ENCODE peak calls at places on chromosome 6, in nine cellular contexts. One of them, this sample, is unnamed.

GRCh38 chr6:91816335-91816734 is 1229.5 kb upstream of the MAP3K7 start:
- DNase-seq in esophagus squamous epithelium: no peak
- DNase-seq in activated CD4-positive, alpha-beta T cell treated with anti-CD3 and anti-CD28 coated beads, Interleukin-2, amount 50 U/mL, for 1 hour: no peak
- DNase-seq in non-pigmented ciliary epithelial cell: no peak
- DNase-seq in stimulated activated CD8-positive, alpha-beta memory T cell treated with anti-CD3 and anti-CD28 coated beads, Interleukin-15, amount 100 ng/mL, for 4 hours: no peak
- DNase-seq in breast epithelium: no peak
- DNase-seq in NCI-H446: no peak
- DNase-seq in putamen: no peak
- DNase-seq in T follicular helper cell: no peak
- DNase-seq in this sample: no peak

GRCh38 chr6:35165630-35166071 is 24.5 kb upstream of the TCP11 start:
- DNase-seq in esophagus squamous epithelium: no peak
- DNase-seq in activated CD4-positive, alpha-beta T cell treated with anti-CD3 and anti-CD28 coated beads, Interleukin-2, amount 50 U/mL, for 1 hour: no peak
- DNase-seq in non-pigmented ciliary epithelial cell: no peak
- DNase-seq in stimulated activated CD8-positive, alpha-beta memory T cell treated with anti-CD3 and anti-CD28 coated beads, Interleukin-15, amount 100 ng/mL, for 4 hours: no peak
- DNase-seq in breast epithelium: no peak
- DNase-seq in putamen: no peak
- DNase-seq in T follicular helper cell: no peak
- DNase-seq in NCI-H446: no peak
- DNase-seq in this sample: peak

GRCh38 chr6:121663292-121663691 is 227.8 kb downstream of the GJA1 start:
- DNase-seq in esophagus squamous epithelium: no peak
- DNase-seq in non-pigmented ciliary epithelial cell: no peak
- DNase-seq in stimulated activated CD8-positive, alpha-beta memory T cell treated with anti-CD3 and anti-CD28 coated beads, Interleukin-15, amount 100 ng/mL, for 4 hours: no peak
- DNase-seq in breast epithelium: no peak
- DNase-seq in T follicular helper cell: no peak
- DNase-seq in putamen: no peak
- DNase-seq in activated CD4-positive, alpha-beta T cell treated with anti-CD3 and anti-CD28 coated beads, Interleukin-2, amount 50 U/mL, for 1 hour: no peak
- DNase-seq in NCI-H446: no peak
- DNase-seq in this sample: no peak

GRCh38 chr6:169800668-169801395 is 49.4 kb downstream of the ERMARD start:
- DNase-seq in NCI-H446: no peak
- DNase-seq in breast epithelium: no peak
- DNase-seq in non-pigmented ciliary epithelial cell: no peak
- DNase-seq in activated CD4-positive, alpha-beta T cell treated with anti-CD3 and anti-CD28 coated beads, Interleukin-2, amount 50 U/mL, for 1 hour: no peak
- DNase-seq in esophagus squamous epithelium: no peak
- DNase-seq in T follicular helper cell: no peak
- DNase-seq in putamen: no peak
- DNase-seq in stimulated activated CD8-positive, alpha-beta memory T cell treated with anti-CD3 and anti-CD28 coated beads, Interleukin-15, amount 100 ng/mL, for 4 hours: no peak
- DNase-seq in this sample: peak

GRCh38 chr6:18343741-18344140 is 43.4 kb upstream of the RNF144B start:
- DNase-seq in T follicular helper cell: no peak
- DNase-seq in breast epithelium: no peak
- DNase-seq in stimulated activated CD8-positive, alpha-beta memory T cell treated with anti-CD3 and anti-CD28 coated beads, Interleukin-15, amount 100 ng/mL, for 4 hours: no peak
- DNase-seq in non-pigmented ciliary epithelial cell: peak
- DNase-seq in NCI-H446: no peak
- DNase-seq in activated CD4-positive, alpha-beta T cell treated with anti-CD3 and anti-CD28 coated beads, Interleukin-2, amount 50 U/mL, for 1 hour: no peak
- DNase-seq in putamen: no peak
- DNase-seq in esophagus squamous epithelium: no peak
- DNase-seq in this sample: no peak

GRCh38 chr6:24775520-24776058 is 852 bp downstream of the GMNN start:
- DNase-seq in NCI-H446: no peak
- DNase-seq in non-pigmented ciliary epithelial cell: no peak
- DNase-seq in breast epithelium: no peak
- DNase-seq in activated CD4-positive, alpha-beta T cell treated with anti-CD3 and anti-CD28 coated beads, Interleukin-2, amount 50 U/mL, for 1 hour: peak
- DNase-seq in putamen: no peak
- DNase-seq in T follicular helper cell: peak
- DNase-seq in esophagus squamous epithelium: no peak
- DNase-seq in stimulated activated CD8-positive, alpha-beta memory T cell treated with anti-CD3 and anti-CD28 coated beads, Interleukin-15, amount 100 ng/mL, for 4 hours: no peak
- DNase-seq in this sample: no peak

GRCh38 chr6:77535172-77535571 is 71.9 kb upstream of the HTR1B start:
- DNase-seq in putamen: no peak
- DNase-seq in stimulated activated CD8-positive, alpha-beta memory T cell treated with anti-CD3 and anti-CD28 coated beads, Interleukin-15, amount 100 ng/mL, for 4 hours: no peak
- DNase-seq in NCI-H446: no peak
- DNase-seq in T follicular helper cell: no peak
- DNase-seq in breast epithelium: no peak
- DNase-seq in esophagus squamous epithelium: no peak
- DNase-seq in non-pigmented ciliary epithelial cell: no peak
- DNase-seq in activated CD4-positive, alpha-beta T cell treated with anti-CD3 and anti-CD28 coated beads, Interleukin-2, amount 50 U/mL, for 1 hour: no peak
- DNase-seq in this sample: no peak

GRCh38 chr6:30570263-30570662 is 979 bp upstream of the ABCF1 start:
- DNase-seq in breast epithelium: no peak
- DNase-seq in stimulated activated CD8-positive, alpha-beta memory T cell treated with anti-CD3 and anti-CD28 coated beads, Interleukin-15, amount 100 ng/mL, for 4 hours: no peak
- DNase-seq in non-pigmented ciliary epithelial cell: no peak
- DNase-seq in esophagus squamous epithelium: no peak
- DNase-seq in T follicular helper cell: no peak
- DNase-seq in NCI-H446: no peak
- DNase-seq in putamen: no peak
- DNase-seq in activated CD4-positive, alpha-beta T cell treated with anti-CD3 and anti-CD28 coated beads, Interleukin-2, amount 50 U/mL, for 1 hour: no peak
- DNase-seq in this sample: no peak

GRCh38 chr6:158653577-158654354 is 3.9 kb downstream of the SYTL3 start:
- DNase-seq in non-pigmented ciliary epithelial cell: no peak
- DNase-seq in T follicular helper cell: peak
- DNase-seq in esophagus squamous epithelium: no peak
- DNase-seq in stimulated activated CD8-positive, alpha-beta memory T cell treated with anti-CD3 and anti-CD28 coated beads, Interleukin-15, amount 100 ng/mL, for 4 hours: peak
- DNase-seq in NCI-H446: no peak
- DNase-seq in breast epithelium: no peak
- DNase-seq in putamen: no peak
- DNase-seq in activated CD4-positive, alpha-beta T cell treated with anti-CD3 and anti-CD28 coated beads, Interleukin-2, amount 50 U/mL, for 1 hour: peak
- DNase-seq in this sample: peak

GRCh38 chr6:164121527-164121926 is 707.0 kb downstream of the QKI start:
- DNase-seq in putamen: no peak
- DNase-seq in non-pigmented ciliary epithelial cell: no peak
- DNase-seq in esophagus squamous epithelium: no peak
- DNase-seq in T follicular helper cell: no peak
- DNase-seq in activated CD4-positive, alpha-beta T cell treated with anti-CD3 and anti-CD28 coated beads, Interleukin-2, amount 50 U/mL, for 1 hour: no peak
- DNase-seq in stimulated activated CD8-positive, alpha-beta memory T cell treated with anti-CD3 and anti-CD28 coated beads, Interleukin-15, amount 100 ng/mL, for 4 hours: no peak
- DNase-seq in breast epithelium: no peak
- DNase-seq in NCI-H446: no peak
- DNase-seq in this sample: no peak

GRCh38 chr6:37705239-37706051 is 7.8 kb upstream of the MDGA1 start:
- DNase-seq in NCI-H446: no peak
- DNase-seq in stimulated activated CD8-positive, alpha-beta memory T cell treated with anti-CD3 and anti-CD28 coated beads, Interleukin-15, amount 100 ng/mL, for 4 hours: peak
- DNase-seq in T follicular helper cell: peak
- DNase-seq in esophagus squamous epithelium: no peak
- DNase-seq in breast epithelium: peak
- DNase-seq in non-pigmented ciliary epithelial cell: peak
- DNase-seq in activated CD4-positive, alpha-beta T cell treated with anti-CD3 and anti-CD28 coated beads, Interleukin-2, amount 50 U/mL, for 1 hour: peak
- DNase-seq in putamen: peak
- DNase-seq in this sample: peak

GRCh38 chr6:158646023-158646888 is 1.7 kb upstream of the DYNLT1 start:
- DNase-seq in non-pigmented ciliary epithelial cell: no peak
- DNase-seq in T follicular helper cell: no peak
- DNase-seq in activated CD4-positive, alpha-beta T cell treated with anti-CD3 and anti-CD28 coated beads, Interleukin-2, amount 50 U/mL, for 1 hour: no peak
- DNase-seq in esophagus squamous epithelium: no peak
- DNase-seq in putamen: no peak
- DNase-seq in breast epithelium: no peak
- DNase-seq in NCI-H446: no peak
- DNase-seq in stimulated activated CD8-positive, alpha-beta memory T cell treated with anti-CD3 and anti-CD28 coated beads, Interleukin-15, amount 100 ng/mL, for 4 hours: no peak
- DNase-seq in this sample: no peak

GRCh38 chr6:37785002-37785687 is 34.4 kb upstream of the ZFAND3 start:
- DNase-seq in non-pigmented ciliary epithelial cell: no peak
- DNase-seq in activated CD4-positive, alpha-beta T cell treated with anti-CD3 and anti-CD28 coated beads, Interleukin-2, amount 50 U/mL, for 1 hour: no peak
- DNase-seq in stimulated activated CD8-positive, alpha-beta memory T cell treated with anti-CD3 and anti-CD28 coated beads, Interleukin-15, amount 100 ng/mL, for 4 hours: no peak
- DNase-seq in putamen: no peak
- DNase-seq in T follicular helper cell: no peak
- DNase-seq in NCI-H446: no peak
- DNase-seq in breast epithelium: no peak
- DNase-seq in esophagus squamous epithelium: no peak
- DNase-seq in this sample: no peak

GRCh38 chr6:110355727-110356126 is 2.4 kb downstream of the METTL24 start:
- DNase-seq in activated CD4-positive, alpha-beta T cell treated with anti-CD3 and anti-CD28 coated beads, Interleukin-2, amount 50 U/mL, for 1 hour: no peak
- DNase-seq in putamen: peak
- DNase-seq in T follicular helper cell: no peak
- DNase-seq in breast epithelium: no peak
- DNase-seq in stimulated activated CD8-positive, alpha-beta memory T cell treated with anti-CD3 and anti-CD28 coated beads, Interleukin-15, amount 100 ng/mL, for 4 hours: no peak
- DNase-seq in NCI-H446: no peak
- DNase-seq in esophagus squamous epithelium: no peak
- DNase-seq in non-pigmented ciliary epithelial cell: no peak
- DNase-seq in this sample: no peak

GRCh38 chr6:140957334-140957733 is 1175.4 kb upstream of the GJE1 start:
- DNase-seq in T follicular helper cell: no peak
- DNase-seq in stimulated activated CD8-positive, alpha-beta memory T cell treated with anti-CD3 and anti-CD28 coated beads, Interleukin-15, amount 100 ng/mL, for 4 hours: no peak
- DNase-seq in breast epithelium: no peak
- DNase-seq in activated CD4-positive, alpha-beta T cell treated with anti-CD3 and anti-CD28 coated beads, Interleukin-2, amount 50 U/mL, for 1 hour: no peak
- DNase-seq in non-pigmented ciliary epithelial cell: no peak
- DNase-seq in esophagus squamous epithelium: no peak
- DNase-seq in putamen: no peak
- DNase-seq in NCI-H446: peak
- DNase-seq in this sample: no peak

GRCh38 chr6:170114956-170115855 is 175.7 kb downstream of the DLL1 start:
- DNase-seq in putamen: no peak
- DNase-seq in activated CD4-positive, alpha-beta T cell treated with anti-CD3 and anti-CD28 coated beads, Interleukin-2, amount 50 U/mL, for 1 hour: no peak
- DNase-seq in esophagus squamous epithelium: no peak
- DNase-seq in T follicular helper cell: no peak
- DNase-seq in non-pigmented ciliary epithelial cell: no peak
- DNase-seq in stimulated activated CD8-positive, alpha-beta memory T cell treated with anti-CD3 and anti-CD28 coated beads, Interleukin-15, amount 100 ng/mL, for 4 hours: no peak
- DNase-seq in breast epithelium: peak
- DNase-seq in NCI-H446: no peak
- DNase-seq in this sample: no peak

GRCh38 chr6:100347901-100348550 is 116.7 kb downstream of the SIM1 start:
- DNase-seq in esophagus squamous epithelium: no peak
- DNase-seq in T follicular helper cell: no peak
- DNase-seq in NCI-H446: no peak
- DNase-seq in activated CD4-positive, alpha-beta T cell treated with anti-CD3 and anti-CD28 coated beads, Interleukin-2, amount 50 U/mL, for 1 hour: no peak
- DNase-seq in non-pigmented ciliary epithelial cell: peak
- DNase-seq in putamen: no peak
- DNase-seq in stimulated activated CD8-positive, alpha-beta memory T cell treated with anti-CD3 and anti-CD28 coated beads, Interleukin-15, amount 100 ng/mL, for 4 hours: no peak
- DNase-seq in breast epithelium: no peak
- DNase-seq in this sample: no peak

GRCh38 chr6:139373928-139374356 is 506 bp downstream of the CITED2 start:
- DNase-seq in breast epithelium: no peak
- DNase-seq in putamen: peak
- DNase-seq in non-pigmented ciliary epithelial cell: no peak
- DNase-seq in esophagus squamous epithelium: no peak
- DNase-seq in activated CD4-positive, alpha-beta T cell treated with anti-CD3 and anti-CD28 coated beads, Interleukin-2, amount 50 U/mL, for 1 hour: no peak
- DNase-seq in stimulated activated CD8-positive, alpha-beta memory T cell treated with anti-CD3 and anti-CD28 coated beads, Interleukin-15, amount 100 ng/mL, for 4 hours: peak
- DNase-seq in NCI-H446: no peak
- DNase-seq in T follicular helper cell: no peak
- DNase-seq in this sample: no peak

GRCh38 chr6:121806116-121806515 is 370.7 kb downstream of the GJA1 start:
- DNase-seq in stimulated activated CD8-positive, alpha-beta memory T cell treated with anti-CD3 and anti-CD28 coated beads, Interleukin-15, amount 100 ng/mL, for 4 hours: no peak
- DNase-seq in activated CD4-positive, alpha-beta T cell treated with anti-CD3 and anti-CD28 coated beads, Interleukin-2, amount 50 U/mL, for 1 hour: no peak
- DNase-seq in T follicular helper cell: no peak
- DNase-seq in breast epithelium: no peak
- DNase-seq in NCI-H446: no peak
- DNase-seq in non-pigmented ciliary epithelial cell: no peak
- DNase-seq in putamen: no peak
- DNase-seq in esophagus squamous epithelium: no peak
- DNase-seq in this sample: no peak

GRCh38 chr6:135537782-135538301 is 40.3 kb upstream of the AHI1 start:
- DNase-seq in NCI-H446: no peak
- DNase-seq in non-pigmented ciliary epithelial cell: peak
- DNase-seq in stimulated activated CD8-positive, alpha-beta memory T cell treated with anti-CD3 and anti-CD28 coated beads, Interleukin-15, amount 100 ng/mL, for 4 hours: peak
- DNase-seq in activated CD4-positive, alpha-beta T cell treated with anti-CD3 and anti-CD28 coated beads, Interleukin-2, amount 50 U/mL, for 1 hour: no peak
- DNase-seq in putamen: no peak
- DNase-seq in esophagus squamous epithelium: no peak
- DNase-seq in breast epithelium: no peak
- DNase-seq in T follicular helper cell: no peak
- DNase-seq in this sample: no peak

GRCh38 chr6:53811082-53811481 is 16.3 kb downstream of the LRRC1 start:
- DNase-seq in T follicular helper cell: no peak
- DNase-seq in activated CD4-positive, alpha-beta T cell treated with anti-CD3 and anti-CD28 coated beads, Interleukin-2, amount 50 U/mL, for 1 hour: no peak
- DNase-seq in breast epithelium: peak
- DNase-seq in NCI-H446: no peak
- DNase-seq in putamen: no peak
- DNase-seq in esophagus squamous epithelium: no peak
- DNase-seq in non-pigmented ciliary epithelial cell: no peak
- DNase-seq in stimulated activated CD8-positive, alpha-beta memory T cell treated with anti-CD3 and anti-CD28 coated beads, Interleukin-15, amount 100 ng/mL, for 4 hours: no peak
- DNase-seq in this sample: peak

GRCh38 chr6:56760842-56761241 is 118.2 kb upstream of the DST start:
- DNase-seq in breast epithelium: no peak
- DNase-seq in putamen: no peak
- DNase-seq in T follicular helper cell: no peak
- DNase-seq in activated CD4-positive, alpha-beta T cell treated with anti-CD3 and anti-CD28 coated beads, Interleukin-2, amount 50 U/mL, for 1 hour: no peak
- DNase-seq in stimulated activated CD8-positive, alpha-beta memory T cell treated with anti-CD3 and anti-CD28 coated beads, Interleukin-15, amount 100 ng/mL, for 4 hours: no peak
- DNase-seq in esophagus squamous epithelium: no peak
- DNase-seq in non-pigmented ciliary epithelial cell: no peak
- DNase-seq in NCI-H446: no peak
- DNase-seq in this sample: no peak

GRCh38 chr6:33314943-33315752 is 1.3 kb upstream of the TAPBP start:
- DNase-seq in NCI-H446: no peak
- DNase-seq in breast epithelium: peak
- DNase-seq in putamen: no peak
- DNase-seq in activated CD4-positive, alpha-beta T cell treated with anti-CD3 and anti-CD28 coated beads, Interleukin-2, amount 50 U/mL, for 1 hour: no peak
- DNase-seq in T follicular helper cell: no peak
- DNase-seq in esophagus squamous epithelium: no peak
- DNase-seq in non-pigmented ciliary epithelial cell: no peak
- DNase-seq in stimulated activated CD8-positive, alpha-beta memory T cell treated with anti-CD3 and anti-CD28 coated beads, Interleukin-15, amount 100 ng/mL, for 4 hours: no peak
- DNase-seq in this sample: peak